ENCODE peak calls at places on chromosomes 1 and 21, in four cellular contexts. V is gastrocnemius medialis, H is PC-3, X is hepatocyte. C is an unnamed sample.

GRCh38 chr1:46183926-46184557 is 7.8 kb upstream of the P3R3URF start:
- DNase-seq in V (no peak), H (no peak), X (no peak), C (no peak)

GRCh38 chr21:26171310-26172100 is 935 bp upstream of the APP start:
- DNase-seq in V (no peak), H (no peak), X (no peak), C (no peak)

GRCh38 chr1:205812271-205812877 is 624 bp downstream of the SLC41A1 start:
- DNase-seq in V (no peak), H (peak), X (peak), C (no peak)

GRCh38 chr1:42335809-42336518 is 929 bp upstream of the FOXJ3 start:
- DNase-seq in V (no peak), H (peak), X (peak), C (no peak)

GRCh38 chr21:43599728-43600127 is 59.6 kb downstream of the HSF2BP start:
- DNase-seq in V (no peak), H (no peak), X (no peak), C (no peak)

GRCh38 chr1:156551866-156552265 is 20.5 kb downstream of the IQGAP3 start:
- DNase-seq in V (no peak), H (peak), X (no peak), C (no peak)

GRCh38 chr1:233518344-233518743 is 95.6 kb upstream of the KCNK1 start:
- DNase-seq in V (no peak), H (peak), X (peak), C (no peak)

GRCh38 chr21:21101911-21102310 is 103.7 kb downstream of the NCAM2 start:
- DNase-seq in V (no peak), H (peak), X (peak), C (no peak)

GRCh38 chr1:156149374-156150106 is 3.8 kb upstream of the SEMA4A start:
- DNase-seq in V (no peak), H (no peak), X (no peak), C (no peak)

GRCh38 chr1:226233293-226233692 is 9.8 kb downstream of the MIXL1 start:
- DNase-seq in V (no peak), H (no peak), X (no peak), C (no peak)

GRCh38 chr21:42654913-42655796 is 1.7 kb downstream of the PDE9A start:
- DNase-seq in V (no peak), H (no peak), X (no peak), C (no peak)

GRCh38 chr1:226121587-226122400 is 59.3 kb downstream of the H3-3A start:
- DNase-seq in V (peak), H (peak), X (peak), C (no peak)

GRCh38 chr1:165153182-165153581 is 203.3 kb downstream of the LMX1A start:
- DNase-seq in V (no peak), H (no peak), X (no peak), C (no peak)

GRCh38 chr1:202365092-202365815 is 16.8 kb downstream of the PPP1R12B start:
- DNase-seq in V (no peak), H (no peak), X (no peak), C (no peak)

GRCh38 chr21:31220567-31220966 is 123.5 kb downstream of the TIAM1 start:
- DNase-seq in V (no peak), H (peak), X (peak), C (no peak)

GRCh38 chr1:158095737-158096335 is 84.9 kb upstream of the CD1D start:
- DNase-seq in V (no peak), H (peak), X (peak), C (no peak)

GRCh38 chr1:10873189-10873588 is 76.7 kb upstream of the CASZ1 start:
- DNase-seq in V (no peak), H (no peak), X (no peak), C (no peak)

GRCh38 chr1:41153750-41154274 is 88.3 kb downstream of the SCMH1 start:
- DNase-seq in V (no peak), H (no peak), X (no peak), C (no peak)

GRCh38 chr1:169809370-169810095 is 14.8 kb upstream of the METTL18 start:
- DNase-seq in V (no peak), H (peak), X (peak), C (no peak)

GRCh38 chr1:27011058-27011764 is 1.4 kb downstream of the TENT5B start:
- DNase-seq in V (peak), H (peak), X (peak), C (no peak)

GRCh38 chr1:70200065-70200464 is 5.3 kb downstream of the LRRC40 start:
- DNase-seq in V (no peak), H (no peak), X (no peak), C (no peak)

GRCh38 chr1:8858888-8859706 is 19.4 kb downstream of the ENO1 start:
- DNase-seq in V (no peak), H (peak), X (peak), C (no peak)

GRCh38 chr21:14918542-14918941 is 146.3 kb downstream of the NRIP1 start:
- DNase-seq in V (peak), H (no peak), X (no peak), C (no peak)

GRCh38 chr1:46180082-46180616 is 3.9 kb upstream of the P3R3URF start:
- DNase-seq in V (no peak), H (peak), X (peak), C (no peak)

GRCh38 chr1:90781429-90782020 is 64.4 kb upstream of the BARHL2 start:
- DNase-seq in V (no peak), H (no peak), X (no peak), C (no peak)

GRCh38 chr21:26461500-26461899 is 111.6 kb downstream of the CYYR1 start:
- DNase-seq in V (no peak), H (peak), X (no peak), C (no peak)

GRCh38 chr1:153752561-153753195 is 22.5 kb upstream of the SLC27A3 start:
- DNase-seq in V (peak), H (no peak), X (peak), C (no peak)

GRCh38 chr1:64124751-64125445 is 78.5 kb upstream of the UBE2U start:
- DNase-seq in V (no peak), H (no peak), X (no peak), C (no peak)

GRCh38 chr1:221804303-221804702 is 62.4 kb upstream of the DUSP10 start:
- DNase-seq in V (no peak), H (no peak), X (no peak), C (no peak)
- H3K27ac ChIP-seq in V (no peak), H (no peak), X (no peak), C (no peak)

DNA sequence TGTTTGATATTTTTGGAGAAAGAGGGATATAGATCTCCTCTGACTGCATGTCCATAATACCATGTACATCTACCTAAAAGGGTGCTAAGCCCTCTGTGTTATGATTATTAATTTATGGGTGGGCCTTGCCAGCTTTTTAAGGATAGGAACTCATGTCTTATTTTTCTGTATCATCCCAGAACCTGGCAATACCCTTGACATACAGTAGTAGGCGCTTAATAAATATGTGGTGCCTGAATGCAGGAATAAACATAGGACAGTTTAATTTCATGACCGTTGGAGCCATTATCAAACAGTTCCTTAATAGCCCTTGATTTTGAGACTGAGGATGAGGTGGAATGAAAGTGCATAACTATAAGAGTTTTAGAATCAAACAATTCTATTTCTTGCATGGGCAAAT is 12.5 kb upstream of the ATP6V1G3 start:
- DNase-seq in V (no peak), H (no peak), X (no peak), C (no peak)
- TF ChIP-seq CTCF in V (no peak), H (peak), X (no peak), C (no peak)

DNA sequence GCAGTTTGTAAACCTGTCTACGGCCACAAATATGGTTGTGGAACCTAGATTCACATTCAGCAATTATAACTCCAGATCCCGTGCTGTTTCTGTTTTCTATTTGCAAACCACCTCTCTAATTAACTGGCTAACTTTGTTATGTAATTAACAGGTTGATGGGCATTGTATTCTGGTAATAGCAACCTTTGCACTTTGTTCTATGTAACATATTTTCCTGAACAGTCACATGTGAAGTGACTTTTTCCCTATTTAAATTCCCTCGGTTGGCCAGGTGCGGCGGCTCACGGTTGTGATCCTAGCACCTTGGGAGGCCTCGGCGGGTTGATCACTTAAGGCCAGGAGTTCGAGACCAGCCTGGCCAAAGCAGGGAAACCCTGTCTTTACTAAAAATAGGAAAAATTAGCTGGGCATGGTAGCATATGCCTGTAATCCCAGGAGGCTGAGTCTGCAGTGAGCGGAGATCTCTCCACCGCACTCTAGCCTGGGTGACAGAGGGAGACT is 1.4 kb downstream of the ACADM start:
- DNase-seq in V (peak), H (peak), X (peak), C (no peak)
- H3K4me3 ChIP-seq in V (peak), H (peak), X (peak), C (peak)

DNA sequence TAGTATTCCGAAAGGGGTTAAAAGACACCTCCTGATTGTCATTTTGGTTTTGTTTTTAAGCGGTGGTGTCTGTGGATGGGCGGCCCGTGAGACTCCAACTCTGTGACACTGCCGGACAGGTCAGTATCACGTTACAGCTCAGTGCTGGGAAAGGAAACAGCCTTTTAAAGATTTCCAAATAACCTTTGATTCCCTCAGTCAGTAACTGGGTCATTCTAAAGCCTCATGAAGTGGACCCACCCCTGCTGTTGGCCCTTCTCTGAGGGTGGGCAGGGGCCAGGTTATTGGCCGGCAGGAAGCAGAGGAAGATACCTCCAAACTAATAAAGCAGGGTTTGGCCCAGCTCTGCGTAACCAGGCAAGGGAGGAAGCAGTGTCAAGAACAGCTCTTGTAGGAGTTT is 2.3 kb downstream of the RHOU start:
- DNase-seq in V (peak), H (no peak), X (no peak), C (no peak)
- H3K27ac ChIP-seq in V (peak), H (no peak), X (peak), C (peak)

DNA sequence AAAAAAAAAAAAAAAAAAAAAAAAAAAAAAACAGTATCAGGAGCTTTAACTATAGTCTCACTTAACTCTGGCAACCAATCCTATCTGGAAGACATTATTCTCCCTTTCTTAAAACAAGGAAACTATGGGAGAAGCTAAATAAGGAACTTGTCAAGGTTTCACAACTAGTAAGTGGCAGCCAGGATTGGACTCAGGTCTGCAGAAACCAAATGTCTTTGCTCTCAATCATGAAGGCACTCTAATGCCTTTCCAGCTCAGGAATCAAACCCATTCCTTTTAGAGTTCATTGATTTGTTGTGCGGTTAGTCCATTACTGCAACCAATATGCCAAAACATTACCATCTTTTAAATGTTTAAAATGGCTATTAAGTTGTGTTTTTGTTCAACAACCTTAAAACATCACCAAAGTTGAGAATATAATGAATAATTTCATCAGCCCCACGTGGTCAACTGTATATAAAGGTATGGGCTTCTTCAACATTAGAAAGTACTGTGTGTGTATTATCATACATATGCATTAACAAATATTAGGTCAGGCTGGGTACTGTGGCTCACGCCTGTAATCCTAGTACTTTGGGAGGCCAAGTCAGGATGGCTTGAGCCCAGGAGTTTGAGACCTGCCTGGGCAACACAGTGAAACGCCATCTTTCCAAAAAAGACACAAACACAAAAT is 1.5 kb downstream of the EPRS1 start:
- DNase-seq in V (no peak), H (no peak), X (no peak), C (no peak)
- TF ChIP-seq CTCF in V (no peak), H (no peak), X (no peak), C (no peak)

GRCh38 chr1:211699059-211699458 is 23.6 kb upstream of the NEK2 start:
- DNase-seq in V (no peak), H (no peak), X (no peak), C (no peak)

GRCh38 chr1:211701733-211702132 is 26.3 kb upstream of the NEK2 start:
- DNase-seq in V (no peak), H (no peak), X (no peak), C (no peak)

GRCh38 chr1:211695135-211695816 is 19.9 kb upstream of the NEK2 start:
- DNase-seq in V (no peak), H (no peak), X (peak), C (no peak)

GRCh38 chr1:211697356-211697755 is 21.9 kb upstream of the NEK2 start:
- DNase-seq in V (no peak), H (no peak), X (no peak), C (no peak)

DNA sequence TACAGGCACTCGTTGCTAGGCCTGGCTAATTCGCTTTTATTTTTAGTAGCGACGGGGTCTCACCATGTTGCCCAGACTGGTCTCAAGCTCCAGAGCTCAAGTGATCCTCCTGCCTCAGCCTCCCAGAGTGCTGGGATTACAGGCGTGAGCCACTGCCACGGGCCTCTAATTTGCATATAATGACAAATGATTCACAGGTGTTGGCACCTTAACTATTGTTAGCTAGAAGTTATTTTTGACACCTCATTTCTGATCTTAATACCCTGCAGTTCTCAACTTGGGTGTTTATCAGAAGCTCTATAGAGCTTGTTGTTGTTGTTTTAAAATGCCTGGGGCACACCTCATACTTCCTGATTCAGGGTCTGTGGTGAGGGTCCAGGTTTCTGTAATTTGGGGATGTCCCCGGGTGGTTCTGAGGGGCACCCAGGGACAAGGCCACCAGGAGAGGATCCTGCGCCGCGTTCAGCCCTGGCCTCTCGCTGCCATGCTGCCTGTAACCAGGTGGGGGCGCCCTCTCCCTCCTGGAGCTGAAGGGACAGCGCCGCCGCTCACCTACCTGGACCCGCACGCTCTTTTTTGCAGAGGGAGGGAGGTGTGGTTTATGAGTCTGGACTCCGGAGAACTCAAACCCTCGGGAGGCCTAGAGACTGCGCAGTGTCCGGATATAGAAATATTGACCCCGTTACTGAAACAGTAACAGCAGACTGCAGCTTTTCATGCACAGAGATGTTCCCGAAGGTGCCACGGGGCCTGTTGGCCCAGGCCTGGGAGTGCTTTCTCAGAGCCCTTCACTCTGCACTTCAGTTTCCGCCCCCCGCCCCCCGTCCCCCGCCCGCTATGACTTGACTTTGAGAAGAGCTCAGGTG is 23.0 kb upstream of the NEK2 start:
- DNase-seq in V (peak), H (peak), X (peak), C (no peak)
- H3K4me3 ChIP-seq in V (no peak), H (peak), X (no peak), C (peak)

DNA sequence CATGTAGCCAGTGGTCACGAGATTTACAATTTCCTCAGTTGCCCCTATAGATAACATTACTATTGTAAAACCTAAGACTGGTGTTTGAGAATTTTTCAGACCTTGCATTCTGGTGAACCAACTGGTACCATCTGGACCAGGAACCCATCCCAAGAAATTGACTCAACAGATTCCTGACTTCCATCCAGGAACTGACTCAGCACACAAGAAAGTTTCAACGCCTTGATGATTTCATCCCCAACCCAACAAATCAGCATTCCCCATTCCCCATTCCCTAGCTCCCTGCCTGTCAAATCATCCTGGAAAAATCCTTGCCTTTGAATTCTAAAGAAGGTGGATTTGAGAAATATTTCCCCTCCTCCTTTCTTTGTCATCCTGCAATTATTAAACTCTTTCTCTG is 529.8 kb upstream of the PRMT6 start:
- DNase-seq in V (no peak), H (peak), X (no peak), C (no peak)
- H3K27ac ChIP-seq in V (no peak), H (no peak), X (no peak), C (no peak)